ENCODE peak calls at places on chromosomes 1 and 21, in five cellular contexts. A, Z, O, T and Y are unnamed samples.

GRCh38 chr21:31447477-31447876 is 103.4 kb upstream of the TIAM1 start:
- DNase-seq in A (no peak), Z (no peak), O (no peak), T (no peak), Y (no peak)

GRCh38 chr1:164559342-164560070 is 522 bp downstream of the PBX1 start:
- DNase-seq in A (no peak), Z (peak), O (no peak), T (no peak), Y (no peak)

GRCh38 chr1:209160230-209160629 is 423.3 kb upstream of the CAMK1G start:
- DNase-seq in A (no peak), Z (no peak), O (no peak), T (no peak), Y (no peak)

GRCh38 chr1:111227434-111227833 is at the start of gene CHI3L2:
- DNase-seq in A (no peak), Z (no peak), O (no peak), T (no peak), Y (no peak)

GRCh38 chr1:46399307-46399706 is 5.2 kb downstream of the FAAH start:
- DNase-seq in A (no peak), Z (no peak), O (no peak), T (no peak), Y (no peak)

GRCh38 chr1:14027099-14027498 is 327.1 kb downstream of the PRDM2 start:
- DNase-seq in A (no peak), Z (no peak), O (no peak), T (no peak), Y (no peak)

GRCh38 chr1:244074559-244075171 is 23.6 kb downstream of the ZBTB18 start:
- DNase-seq in A (no peak), Z (no peak), O (no peak), T (no peak), Y (no peak)

GRCh38 chr1:81437649-81438048 is 363.1 kb upstream of the ADGRL2 start:
- DNase-seq in A (no peak), Z (no peak), O (no peak), T (no peak), Y (no peak)

GRCh38 chr21:15015622-15016471 is 49.0 kb downstream of the NRIP1 start:
- DNase-seq in A (no peak), Z (no peak), O (no peak), T (peak), Y (no peak)

GRCh38 chr1:85569122-85569521 is 11.4 kb upstream of the CCN1 start:
- DNase-seq in A (no peak), Z (no peak), O (no peak), T (no peak), Y (no peak)

GRCh38 chr1:94105501-94105952 is 15.4 kb downstream of the ABCA4 start:
- DNase-seq in A (no peak), Z (peak), O (no peak), T (no peak), Y (no peak)

GRCh38 chr1:151368000-151368744 is 4.3 kb downstream of the SELENBP1 start:
- DNase-seq in A (no peak), Z (no peak), O (no peak), T (no peak), Y (no peak)

GRCh38 chr1:178209935-178210334 is 116.0 kb downstream of the RASAL2 start:
- DNase-seq in A (no peak), Z (no peak), O (no peak), T (no peak), Y (no peak)

GRCh38 chr1:53526451-53527101 is 67.4 kb downstream of the DMRTB1 start:
- DNase-seq in A (peak), Z (no peak), O (no peak), T (no peak), Y (no peak)

GRCh38 chr1:92169606-92170005 is 48.1 kb upstream of the C1orf146 start:
- DNase-seq in A (no peak), Z (no peak), O (no peak), T (no peak), Y (no peak)

GRCh38 chr1:6962956-6963915 is 178.0 kb downstream of the CAMTA1 start:
- DNase-seq in A (peak), Z (no peak), O (no peak), T (no peak), Y (peak)

GRCh38 chr1:108661030-108661609 is at the start of gene HENMT1:
- DNase-seq in A (peak), Z (no peak), O (peak), T (peak), Y (no peak)

GRCh38 chr21:31983120-31983519 is 110.3 kb downstream of the HUNK start:
- DNase-seq in A (peak), Z (peak), O (no peak), T (no peak), Y (no peak)

GRCh38 chr1:208047975-208048374 is 137.1 kb upstream of the CD34 start:
- DNase-seq in A (peak), Z (peak), O (no peak), T (no peak), Y (no peak)